ENCODE peak calls at places on chromosomes 6 and 20, in six cellular contexts. E is mesendoderm, U is psoas muscle, M is ovary, Z is OCI-LY7, X is lung. P is an unnamed sample.

GRCh38 chr6:125749864-125750691 is 646 bp downstream of the HEY2 start:
- DNase-seq in E (peak; percentile 71), U (peak; percentile 63), M (peak; percentile 33), Z (peak; percentile 27), X (no peak), P (peak; percentile 13)

GRCh38 chr6:169848946-169849345 is 97.5 kb downstream of the ERMARD start:
- DNase-seq in E (no peak), U (no peak), M (no peak), Z (no peak), X (no peak), P (no peak)

GRCh38 chr20:58102744-58103516 is 125.5 kb downstream of the ANKRD60 start:
- DNase-seq in E (no peak), U (no peak), M (no peak), Z (no peak), X (peak; percentile 18), P (no peak)

GRCh38 chr6:111642463-111643158 is 36.9 kb upstream of the TRAF3IP2 start:
- DNase-seq in E (peak; percentile 79), U (peak; percentile 80), M (peak; percentile 45), Z (peak; percentile 51), X (peak; percentile 67), P (no peak)

GRCh38 chr6:125066964-125067363 is 86.6 kb upstream of the TPD52L1 start:
- DNase-seq in E (peak; percentile 22), U (no peak), M (no peak), Z (no peak), X (no peak), P (no peak)

GRCh38 chr6:82068721-82069120 is 178.8 kb downstream of the IBTK start:
- DNase-seq in E (no peak), U (no peak), M (no peak), Z (no peak), X (no peak), P (no peak)

GRCh38 chr6:128474481-128474880 is 45.9 kb downstream of the PTPRK start:
- DNase-seq in E (peak; percentile 45), U (no peak), M (no peak), Z (no peak), X (no peak), P (no peak)

GRCh38 chr20:63085087-63085861 is 78.5 kb upstream of the BHLHE23 start:
- DNase-seq in E (no peak), U (peak; percentile 49), M (peak; percentile 10), Z (no peak), X (no peak), P (no peak)

GRCh38 chr20:12255571-12255970 is 337.9 kb downstream of the BTBD3 start:
- DNase-seq in E (no peak), U (no peak), M (no peak), Z (no peak), X (no peak), P (no peak)

GRCh38 chr20:37282558-37282957 is 6.9 kb upstream of the MANBAL start:
- DNase-seq in E (peak; percentile 77), U (no peak), M (peak; percentile 64), Z (no peak), X (no peak), P (no peak)

GRCh38 chr6:56220078-56220477 is 27.3 kb downstream of the COL21A1 start:
- DNase-seq in E (no peak), U (no peak), M (no peak), Z (no peak), X (no peak), P (peak; percentile 8)

GRCh38 chr6:56222509-56222908 is 24.9 kb downstream of the COL21A1 start:
- DNase-seq in E (no peak), U (no peak), M (no peak), Z (no peak), X (no peak), P (no peak)

GRCh38 chr6:56226946-56227879 is 20.2 kb downstream of the COL21A1 start:
- DNase-seq in E (no peak), U (no peak), M (peak; percentile 17), Z (no peak), X (no peak), P (no peak)

GRCh38 chr6:56223995-56224394 is 23.4 kb downstream of the COL21A1 start:
- DNase-seq in E (no peak), U (no peak), M (no peak), Z (no peak), X (no peak), P (no peak)
- H3K4me1 ChIP-seq in E (no peaks in the 10 kb centered on the region), U (no peaks in the 10 kb centered on the region), M (no peaks in the 10 kb centered on the region), Z (no peaks in the 10 kb centered on the region), X (no peaks in the 10 kb centered on the region), P (no peaks in the 10 kb centered on the region)

GRCh38 chr20:47993035-47993755 is 207.9 kb upstream of the SULF2 start:
- DNase-seq in E (no peak), U (no peak), M (no peak), Z (no peak), X (no peak), P (no peak)

GRCh38 chr20:47999166-47999565 is 213.9 kb upstream of the SULF2 start:
- DNase-seq in E (no peak), U (no peak), M (no peak), Z (no peak), X (no peak), P (no peak)

GRCh38 chr20:47993817-47994216 is 208.5 kb upstream of the SULF2 start:
- DNase-seq in E (no peak), U (no peak), M (no peak), Z (no peak), X (no peak), P (no peak)

GRCh38 chr20:47998736-47999135 is 213.5 kb upstream of the SULF2 start:
- DNase-seq in E (peak; percentile 83), U (no peak), M (no peak), Z (no peak), X (no peak), P (no peak)

GRCh38 chr20:47995661-47996060 is 210.4 kb upstream of the SULF2 start:
- DNase-seq in E (no peak), U (no peak), M (no peak), Z (no peak), X (no peak), P (no peak)
- H3K4me3 ChIP-seq in E (no peak overlapping the region), U (no peak overlapping the region), M (no peak overlapping the region), Z (no peak overlapping the region), X (no peak overlapping the region), P (no peak overlapping the region)

DNA sequence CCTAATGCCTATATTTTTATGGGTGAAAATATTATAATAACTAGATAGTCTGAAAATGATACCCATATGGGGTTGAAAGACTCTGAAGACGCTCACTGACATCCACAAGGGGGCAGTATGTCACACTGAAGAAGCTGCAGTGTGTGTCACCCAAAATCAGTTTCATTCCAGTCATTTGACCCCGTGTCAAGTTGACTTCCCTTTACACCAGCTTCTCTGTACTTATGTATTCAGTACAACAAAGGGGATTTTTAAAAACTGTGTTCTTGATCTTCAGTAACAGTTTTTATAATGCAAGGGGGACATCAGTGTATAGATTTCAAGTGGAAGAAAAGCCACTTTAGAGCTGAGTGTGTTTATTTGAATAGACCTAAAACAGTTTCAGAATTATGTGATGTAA is 19.3 kb downstream of the FAXC start:
- DNase-seq in E (peak; percentile 73), U (no peak), M (peak; percentile 40), Z (peak; percentile 72), X (peak; percentile 44), P (peak; percentile 51)
- H3K4me1 ChIP-seq in E (no peaks in the 10 kb centered on the region), U (no peaks in the 10 kb centered on the region), M (no peaks in the 10 kb centered on the region), Z (no peaks in the 10 kb centered on the region), X (no peaks in the 10 kb centered on the region), P (no peaks in the 10 kb centered on the region)

GRCh38 chr6:139841794-139842215 is 467.4 kb upstream of the CITED2 start:
- DNase-seq in E (no peak), U (no peak), M (no peak), Z (peak; percentile 57), X (no peak), P (no peak)
- H3K4me3 ChIP-seq in E (no peak overlapping the region), U (no peak overlapping the region), M (no peak overlapping the region), Z (no peak overlapping the region), X (no peak overlapping the region), P (no peak overlapping the region)

DNA sequence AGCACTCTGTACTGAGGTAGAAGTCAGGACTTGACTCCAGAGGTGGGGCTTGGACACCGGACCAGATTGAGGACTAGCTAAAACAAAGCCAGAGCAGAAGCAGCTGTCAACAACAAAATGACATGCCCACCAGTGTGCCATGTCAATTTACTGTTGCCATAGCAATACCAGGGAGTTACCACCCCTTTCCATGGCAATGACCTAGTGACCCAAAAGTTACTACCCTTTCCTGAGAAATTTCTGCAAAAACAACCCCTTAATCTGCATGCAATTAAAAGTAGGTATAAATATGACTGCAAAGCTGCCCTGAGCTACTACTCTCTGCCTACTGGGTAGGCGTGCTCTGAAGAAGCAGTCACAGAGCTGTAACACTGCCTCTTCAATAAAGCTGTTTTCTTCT is 21.0 kb downstream of the MAP3K5 start:
- DNase-seq in E (no peak), U (no peak), M (no peak), Z (no peak), X (no peak), P (no peak)
- H3K4me1 ChIP-seq in E (no peaks in the 10 kb centered on the region), U (peaks cover 26% of the 10 kb centered on the region), M (peaks cover 22% of the 10 kb centered on the region), Z (peaks cover 47% of the 10 kb centered on the region), X (peaks cover 38% of the 10 kb centered on the region), P (no peaks in the 10 kb centered on the region)

DNA sequence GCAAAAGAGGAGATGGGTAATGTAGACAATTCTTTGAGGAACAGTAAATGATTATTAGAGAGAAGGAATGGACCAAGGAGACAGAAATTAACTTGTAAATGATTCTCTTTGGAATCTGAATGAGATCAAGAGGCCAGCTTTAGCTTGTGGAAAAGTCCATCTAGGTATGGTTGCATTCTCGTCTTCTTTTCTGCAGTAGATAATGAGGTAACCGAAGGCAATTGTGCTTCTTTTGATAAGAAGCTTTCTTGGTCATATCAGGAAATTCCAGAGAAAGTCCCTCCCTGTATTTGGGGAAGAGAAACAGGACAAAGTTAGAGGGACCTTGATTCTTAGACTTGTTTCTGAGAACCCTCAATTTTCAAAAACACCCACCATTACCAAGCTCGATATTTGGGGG is 109.1 kb upstream of the PRSS16 start:
- DNase-seq in E (peak; percentile 51), U (no peak), M (no peak), Z (peak; percentile 37), X (no peak), P (no peak)
- H3K4me3 ChIP-seq in E (no peak overlapping the region), U (no peak overlapping the region), M (no peak overlapping the region), Z (peak overlapping the region; percentile 77), X (no peak overlapping the region), P (no peak overlapping the region)